ENCODE peak calls at places on chromosomes 12 and 14, in six cellular contexts. X, O, Y, H, G and D are unnamed samples.
A peak's percentile ranks its signal among the peaks of the same experiment; 100 is the strongest.

GRCh38 chr12:57759360-57759980 is 4.6 kb downstream of the MARCHF9 start:
- DNase-seq in X (no peak), O (no peak), Y (peak; percentile 58), H (peak; percentile 60), G (peak; percentile 68), D (no peak)

GRCh38 chr12:124655317-124656213 is 88.2 kb upstream of the NCOR2 start:
- DNase-seq in X (peak; percentile 98), O (peak; percentile 86), Y (no peak), H (no peak), G (no peak), D (peak; percentile 95)

GRCh38 chr12:84803661-84804060 is 108.9 kb downstream of the SLC6A15 start:
- DNase-seq in X (no peak), O (no peak), Y (no peak), H (no peak), G (no peak), D (peak; percentile 22)

GRCh38 chr12:121711925-121712461 is 559 bp upstream of the TMEM120B start:
- DNase-seq in X (no peak), O (peak; percentile 41), Y (peak; percentile 75), H (peak; percentile 50), G (peak; percentile 48), D (no peak)

GRCh38 chr12:42691991-42692557 is 102.5 kb upstream of the PRICKLE1 start:
- DNase-seq in X (no peak), O (no peak), Y (no peak), H (no peak), G (no peak), D (no peak)

GRCh38 chr14:51167587-51168219 is 72.3 kb upstream of the TMX1 start:
- DNase-seq in X (peak; percentile 75), O (no peak), Y (no peak), H (no peak), G (no peak), D (peak; percentile 38)

GRCh38 chr12:132664206-132665148 is 22.7 kb downstream of the POLE start:
- DNase-seq in X (no peak), O (no peak), Y (no peak), H (no peak), G (no peak), D (no peak)

GRCh38 chr12:25054783-25055144 is 105.9 kb upstream of the BCAT1 start:
- DNase-seq in X (no peak), O (no peak), Y (peak; percentile 23), H (peak; percentile 72), G (peak; percentile 64), D (peak; percentile 81)

GRCh38 chr12:114682920-114683708 is 861 bp downstream of the TBX3 start:
- DNase-seq in X (no peak), O (no peak), Y (no peak), H (no peak), G (no peak), D (no peak)

GRCh38 chr12:32586390-32586789 is 92.7 kb upstream of the DNM1L start:
- DNase-seq in X (no peak), O (no peak), Y (no peak), H (no peak), G (no peak), D (peak; percentile 54)

GRCh38 chr12:88934163-88934747 is 354.0 kb upstream of the KITLG start:
- DNase-seq in X (no peak), O (no peak), Y (no peak), H (no peak), G (no peak), D (no peak)

GRCh38 chr12:11954181-11954580 is 116.6 kb upstream of the BCL2L14 start:
- DNase-seq in X (no peak), O (no peak), Y (no peak), H (no peak), G (peak; percentile 58), D (no peak)

GRCh38 chr12:52782502-52782901 is 5.4 kb upstream of the KRT76 start:
- DNase-seq in X (no peak), O (no peak), Y (no peak), H (no peak), G (no peak), D (no peak)

GRCh38 chr12:117514016-117514415 is 152.6 kb upstream of the NOS1 start:
- DNase-seq in X (no peak), O (no peak), Y (no peak), H (no peak), G (no peak), D (no peak)

GRCh38 chr14:90924618-90925345 is 108.6 kb upstream of the TTC7B start:
- DNase-seq in X (no peak), O (no peak), Y (no peak), H (no peak), G (no peak), D (no peak)

GRCh38 chr14:32625211-32625610 is 296.1 kb downstream of the AKAP6 start:
- DNase-seq in X (no peak), O (no peak), Y (no peak), H (no peak), G (no peak), D (no peak)

GRCh38 chr14:34059037-34059924 is 108.4 kb upstream of the EGLN3 start:
- DNase-seq in X (peak; percentile 31), O (no peak), Y (peak; percentile 72), H (no peak), G (no peak), D (no peak)

GRCh38 chr14:73625686-73626085 is 13.4 kb downstream of the ACOT6 start:
- DNase-seq in X (no peak), O (no peak), Y (no peak), H (no peak), G (no peak), D (no peak)

GRCh38 chr12:29455087-29455486 is 42.4 kb downstream of the OVCH1 start:
- DNase-seq in X (no peak), O (no peak), Y (no peak), H (no peak), G (no peak), D (no peak)

GRCh38 chr12:92134638-92135274 is 10.9 kb downstream of the BTG1 start:
- DNase-seq in X (peak; percentile 63), O (no peak), Y (no peak), H (no peak), G (no peak), D (no peak)

GRCh38 chr14:85079842-85080741 is 449.9 kb upstream of the FLRT2 start:
- DNase-seq in X (no peak), O (no peak), Y (no peak), H (no peak), G (no peak), D (no peak)

GRCh38 chr14:80587096-80587724 is 354.3 kb downstream of the CEP128 start:
- DNase-seq in X (peak; percentile 49), O (no peak), Y (no peak), H (no peak), G (peak; percentile 32), D (peak; percentile 55)

GRCh38 chr12:7076493-7076892 is 15.8 kb downstream of the C1R start:
- DNase-seq in X (no peak), O (no peak), Y (no peak), H (no peak), G (no peak), D (no peak)

GRCh38 chr12:124508323-124509096 is 58.9 kb downstream of the NCOR2 start:
- DNase-seq in X (peak; percentile 56), O (no peak), Y (peak; percentile 58), H (no peak), G (no peak), D (no peak)

GRCh38 chr14:21042918-21043317 is 756 bp downstream of the RNASE7 start:
- DNase-seq in X (no peak), O (no peak), Y (no peak), H (no peak), G (no peak), D (no peak)

GRCh38 chr14:74647834-74648361 is 35.9 kb upstream of the LTBP2 start:
- DNase-seq in X (no peak), O (no peak), Y (no peak), H (no peak), G (no peak), D (no peak)

GRCh38 chr12:46404225-46404631 is 31.7 kb upstream of the SLC38A2 start:
- DNase-seq in X (peak; percentile 35), O (no peak), Y (no peak), H (no peak), G (no peak), D (peak; percentile 77)

GRCh38 chr12:6956332-6956727 is 5.2 kb downstream of the PTPN6 start:
- DNase-seq in X (no peak), O (no peak), Y (no peak), H (peak; percentile 72), G (no peak), D (no peak)

GRCh38 chr12:90896164-90896563 is 58.8 kb downstream of the CCER1 start:
- DNase-seq in X (peak; percentile 64), O (no peak), Y (no peak), H (no peak), G (no peak), D (peak; percentile 63)
- H3K27ac ChIP-seq in X (peak overlapping the region; percentile 44), O (no peak overlapping the region), Y (no peak overlapping the region), H (no peak overlapping the region), G (no peak overlapping the region), D (peak overlapping the region; percentile 48)

DNA sequence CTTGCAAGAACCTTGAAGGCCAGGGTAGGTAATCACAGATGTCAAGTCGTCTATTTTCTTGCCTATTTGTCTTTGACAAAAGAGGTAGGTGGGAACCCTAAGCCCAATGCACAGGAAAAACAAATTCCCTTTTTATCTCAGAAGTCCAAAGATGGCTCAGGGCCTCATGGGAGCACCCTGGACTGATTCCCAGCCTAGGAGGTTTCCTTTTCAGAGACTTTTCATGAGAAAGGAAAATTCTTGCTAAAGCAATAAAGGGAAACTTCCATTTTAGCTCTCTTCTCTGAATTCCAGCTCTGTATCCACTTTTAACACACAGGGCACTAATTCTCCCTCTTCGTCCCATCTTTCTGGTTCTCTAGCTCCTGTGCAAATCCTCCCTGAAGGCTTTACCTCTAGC is 1.2 kb downstream of the ZNF641 start:
- DNase-seq in X (peak; percentile 16), O (peak; percentile 74), Y (no peak), H (no peak), G (peak; percentile 4), D (peak; percentile 9)
- H3K27ac ChIP-seq in X (no peak overlapping the region), O (peak overlapping the region; percentile 98), Y (no peak overlapping the region), H (no peak overlapping the region), G (no peak overlapping the region), D (no peak overlapping the region)

DNA sequence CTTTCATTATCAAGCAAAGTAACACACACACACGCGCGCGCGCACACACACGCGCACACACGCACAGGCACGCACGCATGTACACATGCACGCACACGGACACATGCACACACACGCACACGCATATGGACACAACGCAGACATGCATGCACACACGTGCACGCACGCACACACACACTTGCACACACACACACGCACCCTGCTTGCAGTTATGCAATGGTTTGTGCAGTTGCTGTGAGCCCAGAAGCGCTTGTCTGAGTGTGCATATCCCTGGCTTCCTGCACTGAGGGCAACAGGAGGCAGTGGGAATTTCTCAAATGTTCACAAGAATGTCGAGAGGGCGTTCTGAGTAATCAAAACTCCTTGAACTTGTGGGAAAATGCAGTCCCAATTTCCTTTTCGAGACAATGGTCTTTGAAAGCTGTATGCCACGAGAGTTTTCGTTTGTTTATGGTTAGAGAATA is 41.6 kb downstream of the NFKBIA start:
- DNase-seq in X (peak; percentile 88), O (no peak), Y (no peak), H (no peak), G (no peak), D (peak; percentile 58)
- H3K27ac ChIP-seq in X (no peak overlapping the region), O (peak overlapping the region; percentile 46), Y (no peak overlapping the region), H (no peak overlapping the region), G (no peak overlapping the region), D (peak overlapping the region; percentile 63)

DNA sequence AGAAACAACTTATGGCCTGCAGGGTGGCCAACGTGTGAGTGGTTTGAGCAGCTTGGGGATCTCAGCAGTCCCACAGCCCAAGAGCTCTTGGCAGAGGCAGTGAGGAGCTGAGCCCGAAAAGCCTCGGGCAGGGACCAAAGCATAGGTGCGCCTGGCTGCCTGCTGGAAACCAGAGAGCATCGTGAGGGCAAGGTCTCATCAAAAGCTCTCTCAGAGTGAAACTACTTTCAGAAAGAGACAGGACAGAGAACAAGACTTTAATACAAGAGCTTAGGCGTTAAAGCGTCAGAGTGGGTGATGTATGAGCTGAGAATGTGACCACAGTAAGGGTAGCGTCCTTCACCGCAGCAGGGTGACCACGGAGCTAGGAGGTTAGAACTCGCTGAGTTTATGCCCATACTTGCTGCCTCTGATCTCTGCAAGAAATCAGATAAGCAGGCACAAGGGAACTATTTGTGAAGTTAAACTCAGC is 30.8 kb downstream of the LGMN start:
- DNase-seq in X (peak; percentile 41), O (no peak), Y (no peak), H (no peak), G (no peak), D (peak; percentile 76)
- H3K27ac ChIP-seq in X (no peak overlapping the region), O (peak overlapping the region; percentile 17), Y (no peak overlapping the region), H (no peak overlapping the region), G (no peak overlapping the region), D (peak overlapping the region; percentile 89)